ENCODE peak calls at places on chromosomes 1 and 21, in five cellular contexts. One of them, this sample, is unnamed.

GRCh38 chr1:234849824-234850223 is 239.8 kb upstream of the IRF2BP2 start:
- DNase-seq in A549: no peak
- DNase-seq in GM20000: no peak
- DNase-seq in B cell: no peak
- DNase-seq in lung: no peak
- DNase-seq in this sample: no peak

GRCh38 chr1:192739476-192740184 is 69.2 kb upstream of the RGS2 start:
- DNase-seq in A549: no peak
- DNase-seq in GM20000: no peak
- DNase-seq in B cell: no peak
- DNase-seq in lung: no peak
- DNase-seq in this sample: no peak

GRCh38 chr1:65409927-65410326 is 10.5 kb upstream of the LEPR start:
- DNase-seq in A549: no peak
- DNase-seq in GM20000: no peak
- DNase-seq in B cell: no peak
- DNase-seq in lung: no peak
- DNase-seq in this sample: no peak

GRCh38 chr1:193730017-193730416 is 543.6 kb upstream of the B3GALT2 start:
- DNase-seq in A549: no peak
- DNase-seq in GM20000: no peak
- DNase-seq in B cell: no peak
- DNase-seq in lung: no peak
- DNase-seq in this sample: no peak

GRCh38 chr21:36908260-36908908 is 58.1 kb downstream of the HLCS start:
- DNase-seq in A549: no peak
- DNase-seq in GM20000: no peak
- DNase-seq in B cell: no peak
- DNase-seq in lung: no peak
- DNase-seq in this sample: no peak

GRCh38 chr1:178513278-178513983 is 522 bp downstream of the TEX35 start:
- DNase-seq in A549: no peak
- DNase-seq in GM20000: no peak
- DNase-seq in B cell: no peak
- DNase-seq in lung: no peak
- DNase-seq in this sample: no peak

GRCh38 chr1:204376919-204377799 is 17.4 kb upstream of the PLEKHA6 start:
- DNase-seq in A549: peak; percentile 81
- DNase-seq in GM20000: no peak
- DNase-seq in B cell: no peak
- DNase-seq in lung: no peak
- DNase-seq in this sample: peak; percentile 75

GRCh38 chr1:15584489-15585363 is at the start of gene AGMAT:
- DNase-seq in A549: peak; percentile 68
- DNase-seq in GM20000: peak; percentile 87
- DNase-seq in B cell: peak; percentile 71
- DNase-seq in lung: no peak
- DNase-seq in this sample: peak; percentile 81

GRCh38 chr1:172674831-172675613 is 16.1 kb downstream of the FASLG start:
- DNase-seq in A549: no peak
- DNase-seq in GM20000: no peak
- DNase-seq in B cell: no peak
- DNase-seq in lung: no peak
- DNase-seq in this sample: no peak

GRCh38 chr1:190116921-190117320 is 360.7 kb downstream of the BRINP3 start:
- DNase-seq in A549: no peak
- DNase-seq in GM20000: no peak
- DNase-seq in B cell: no peak
- DNase-seq in lung: no peak
- DNase-seq in this sample: no peak

DNA sequence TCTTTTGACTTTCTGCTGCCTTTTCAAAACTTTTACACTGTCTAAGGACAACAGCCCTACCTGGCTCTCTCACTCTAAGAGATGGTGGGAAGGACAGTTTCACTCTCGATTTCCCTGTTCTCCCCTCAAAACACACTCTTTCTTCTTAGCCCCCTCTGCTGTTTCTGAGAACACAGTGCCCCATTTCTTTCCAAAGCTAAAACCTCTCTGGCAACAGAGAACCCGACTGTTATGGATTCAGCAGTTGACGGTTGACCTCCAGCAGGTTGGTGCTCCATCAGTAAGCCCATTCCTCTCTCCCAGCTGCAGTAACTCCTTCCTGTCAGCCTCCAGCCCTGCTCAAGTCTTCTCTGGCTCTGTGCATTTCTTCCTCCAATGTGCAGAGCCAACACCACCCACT is 88.2 kb upstream of the ABCD3 start:
- DNase-seq in A549: no peak
- DNase-seq in GM20000: no peak
- DNase-seq in B cell: no peak
- DNase-seq in lung: no peak
- DNase-seq in this sample: no peak
- TF ChIP-seq CTCF in A549: peak; percentile 43
- TF ChIP-seq CTCF in GM20000: no peak
- TF ChIP-seq CTCF in B cell: no peak
- TF ChIP-seq CTCF in lung: no peak
- TF ChIP-seq CTCF in this sample: no peak

DNA sequence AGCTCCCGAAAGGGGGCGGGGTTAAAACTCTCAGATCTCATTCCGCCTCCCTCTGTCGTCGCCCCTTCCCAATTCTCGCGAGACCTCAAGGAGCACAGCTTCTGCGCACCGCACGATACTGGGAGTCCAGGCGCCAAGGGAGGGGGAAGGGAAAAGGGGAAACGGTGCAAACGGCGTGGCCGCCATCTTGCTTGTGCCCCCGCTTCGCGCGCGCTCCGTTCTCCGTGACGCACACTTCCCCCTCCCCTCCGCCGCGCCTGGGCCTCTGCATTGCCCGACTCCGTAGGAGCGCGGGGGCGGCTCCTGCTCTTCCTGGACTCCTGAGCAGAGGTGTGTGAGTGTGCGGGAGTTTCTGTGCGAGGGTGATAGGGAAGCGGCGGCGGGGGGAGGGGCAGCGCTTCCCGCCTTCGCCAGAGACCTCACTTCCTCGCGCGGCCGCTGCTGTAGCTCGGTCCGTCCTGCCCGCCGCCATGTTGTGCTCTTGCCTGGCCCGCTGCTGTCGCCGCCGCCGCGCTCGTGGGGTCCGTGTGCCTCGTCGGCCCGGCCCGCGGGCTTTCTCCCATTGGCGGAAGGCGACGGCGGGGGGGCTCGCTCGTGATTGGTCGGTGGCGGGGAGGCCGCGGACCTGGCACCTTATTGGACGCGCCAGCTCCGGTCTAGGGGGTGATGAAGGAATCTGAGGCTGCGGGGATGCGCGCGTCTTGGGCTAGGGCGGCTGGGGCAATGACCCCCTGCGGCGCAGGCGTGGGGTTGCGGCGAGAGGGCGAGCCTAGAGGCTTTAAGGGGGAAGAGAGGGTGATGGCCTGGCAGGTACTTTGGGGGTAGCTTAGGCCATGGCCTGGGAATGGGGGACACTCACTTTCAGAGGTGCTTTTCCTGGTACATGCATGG is at the start of gene NFYC:
- DNase-seq in A549: peak; percentile 87
- DNase-seq in GM20000: peak; percentile 94
- DNase-seq in B cell: peak; percentile 97
- DNase-seq in lung: peak; percentile 99
- DNase-seq in this sample: peak; percentile 97
- TF ChIP-seq CTCF in A549: no peak
- TF ChIP-seq CTCF in GM20000: no peak
- TF ChIP-seq CTCF in B cell: no peak
- TF ChIP-seq CTCF in lung: no peak
- TF ChIP-seq CTCF in this sample: no peak

DNA sequence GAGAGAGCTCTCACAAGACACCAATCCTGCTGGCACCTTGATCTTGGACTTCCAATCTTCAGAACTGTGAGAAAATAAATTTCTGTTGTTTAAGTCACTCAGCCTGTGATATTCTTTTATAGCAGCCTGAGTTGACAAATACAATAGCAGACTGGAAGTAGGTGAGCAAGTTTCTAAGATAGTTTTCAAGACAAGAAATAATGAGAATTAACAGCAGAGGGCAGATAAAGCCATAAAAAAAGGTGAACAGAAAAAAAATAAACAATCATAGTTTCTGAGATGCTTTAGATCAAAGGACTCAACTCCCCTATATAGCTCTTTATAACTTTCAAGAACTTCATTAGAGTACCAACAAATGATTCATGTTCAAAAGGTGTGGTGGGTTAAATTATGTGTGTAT is 119.8 kb downstream of the PLPPR5 start:
- DNase-seq in A549: no peak
- DNase-seq in GM20000: no peak
- DNase-seq in B cell: no peak
- DNase-seq in lung: no peak
- DNase-seq in this sample: no peak
- TF ChIP-seq CTCF in A549: no peak
- TF ChIP-seq CTCF in GM20000: no peak
- TF ChIP-seq CTCF in B cell: no peak
- TF ChIP-seq CTCF in lung: no peak
- TF ChIP-seq CTCF in this sample: no peak

DNA sequence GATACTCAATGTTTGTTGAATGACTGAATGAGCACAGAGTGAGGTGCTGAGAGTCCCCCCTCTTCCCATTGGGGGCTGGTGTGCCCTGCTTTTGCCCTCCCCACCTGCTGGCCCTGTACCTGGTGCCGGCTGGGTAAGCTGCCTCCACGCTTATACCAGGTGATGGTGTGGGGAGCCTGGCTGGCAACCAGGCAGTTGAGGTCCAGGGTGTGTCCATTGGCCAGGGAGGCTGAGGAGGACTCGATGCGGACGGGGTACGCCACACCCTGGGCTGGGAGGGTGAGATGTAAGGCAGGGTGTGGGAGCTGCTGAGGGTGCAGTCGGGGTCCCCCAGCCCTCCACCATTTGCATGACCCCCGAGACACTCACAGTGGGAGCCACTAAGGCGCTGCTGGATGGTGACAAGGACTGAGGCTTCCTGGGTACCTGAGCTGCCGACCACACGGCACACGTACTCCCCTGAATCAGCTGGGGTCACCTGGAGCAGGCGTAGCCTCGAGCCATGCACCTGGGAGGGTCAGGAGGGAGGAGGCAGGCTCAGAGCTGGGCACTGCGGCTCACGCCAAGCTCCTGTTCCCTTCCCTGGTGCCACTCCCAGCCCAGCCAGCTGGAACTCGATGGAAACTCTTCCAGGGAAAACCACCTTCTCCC is 36.6 kb downstream of the LDLRAD2 start:
- DNase-seq in A549: no peak
- DNase-seq in GM20000: no peak
- DNase-seq in B cell: no peak
- DNase-seq in lung: no peak
- DNase-seq in this sample: no peak
- TF ChIP-seq CTCF in A549: no peak
- TF ChIP-seq CTCF in GM20000: no peak
- TF ChIP-seq CTCF in B cell: no peak
- TF ChIP-seq CTCF in lung: no peak
- TF ChIP-seq CTCF in this sample: no peak

GRCh38 chr1:63073530-63074306 is 248.6 kb upstream of the FOXD3 start:
- DNase-seq in A549: no peak
- DNase-seq in GM20000: no peak
- DNase-seq in B cell: no peak
- DNase-seq in lung: no peak
- DNase-seq in this sample: peak; percentile 44
- TF ChIP-seq CTCF in A549: no peak
- TF ChIP-seq CTCF in GM20000: no peak
- TF ChIP-seq CTCF in B cell: no peak
- TF ChIP-seq CTCF in lung: no peak
- TF ChIP-seq CTCF in this sample: no peak

GRCh38 chr1:116231752-116232151 is 120.6 kb downstream of the MAB21L3 start:
- DNase-seq in A549: no peak
- DNase-seq in GM20000: no peak
- DNase-seq in B cell: no peak
- DNase-seq in lung: peak; percentile 31
- DNase-seq in this sample: peak; percentile 28
- TF ChIP-seq CTCF in A549: no peak
- TF ChIP-seq CTCF in GM20000: no peak
- TF ChIP-seq CTCF in B cell: no peak
- TF ChIP-seq CTCF in lung: no peak
- TF ChIP-seq CTCF in this sample: no peak

GRCh38 chr1:27574871-27575831 is 28.8 kb downstream of the AHDC1 start:
- DNase-seq in A549: peak; percentile 46
- DNase-seq in GM20000: no peak
- DNase-seq in B cell: no peak
- DNase-seq in lung: peak; percentile 80
- DNase-seq in this sample: peak; percentile 92
- TF ChIP-seq CTCF in A549: peak; percentile 57
- TF ChIP-seq CTCF in GM20000: no peak
- TF ChIP-seq CTCF in B cell: peak; percentile 39
- TF ChIP-seq CTCF in lung: no peak
- TF ChIP-seq CTCF in this sample: no peak

This sample was measured in pancreas.